ENCODE peak calls at places on chromosomes 16 and 17, in seven cellular contexts. M, K, L, Z, O, S and B are unnamed samples.

GRCh38 chr17:79929257-79930076 is 90.2 kb upstream of the CBX4 start:
- DNase-seq in M (no peak), K (no peak), L (no peak), Z (no peak), O (no peak), S (no peak), B (no peak)

GRCh38 chr16:22023505-22023904 is 15.6 kb downstream of the MOSMO start:
- DNase-seq in M (no peak), K (no peak), L (no peak), Z (no peak), O (no peak), S (no peak), B (no peak)

GRCh38 chr16:83336630-83337029 is 471.1 kb upstream of the HSBP1 start:
- DNase-seq in M (no peak), K (no peak), L (no peak), Z (no peak), O (no peak), S (no peak), B (no peak)

GRCh38 chr16:89122322-89122831 is 28.7 kb downstream of the ACSF3 start:
- DNase-seq in M (peak; percentile 84), K (no peak), L (peak; percentile 11), Z (no peak), O (no peak), S (peak; percentile 2), B (no peak)

GRCh38 chr17:49880291-49881053 is 32.6 kb upstream of the TAC4 start:
- DNase-seq in M (peak; percentile 81), K (peak; percentile 70), L (peak; percentile 96), Z (peak; percentile 84), O (peak; percentile 55), S (peak; percentile 76), B (peak; percentile 35)

GRCh38 chr17:29838961-29839360 is 91.1 kb downstream of the SSH2 start:
- DNase-seq in M (no peak), K (no peak), L (peak; percentile 53), Z (peak; percentile 16), O (no peak), S (peak; percentile 12), B (no peak)

GRCh38 chr16:17467923-17468540 is 2.7 kb downstream of the XYLT1 start:
- DNase-seq in M (peak; percentile 80), K (no peak), L (peak; percentile 77), Z (peak; percentile 29), O (peak; percentile 79), S (peak; percentile 44), B (no peak)

GRCh38 chr16:52584354-52584840 is 37.5 kb upstream of the TOX3 start:
- DNase-seq in M (no peak), K (no peak), L (no peak), Z (no peak), O (no peak), S (no peak), B (no peak)

GRCh38 chr17:8290043-8290442 is 1.6 kb downstream of the RANGRF start:
- DNase-seq in M (no peak), K (no peak), L (no peak), Z (no peak), O (no peak), S (no peak), B (no peak)

GRCh38 chr17:75843577-75844529 is at the start of gene UNC13D:
- DNase-seq in M (peak; percentile 70), K (no peak), L (no peak), Z (no peak), O (no peak), S (no peak), B (no peak)

GRCh38 chr17:69560987-69561441 is 146.5 kb downstream of the MAP2K6 start:
- DNase-seq in M (no peak), K (no peak), L (no peak), Z (no peak), O (peak; percentile 32), S (no peak), B (no peak)

GRCh38 chr17:33475594-33475993 is 182.5 kb upstream of the ASIC2 start:
- DNase-seq in M (no peak), K (no peak), L (no peak), Z (no peak), O (no peak), S (no peak), B (no peak)

GRCh38 chr17:55625516-55625915 is 97.1 kb downstream of the TMEM100 start:
- DNase-seq in M (no peak), K (no peak), L (no peak), Z (no peak), O (no peak), S (no peak), B (no peak)

GRCh38 chr17:33972756-33973155 is 282.3 kb upstream of the CCL2 start:
- DNase-seq in M (no peak), K (no peak), L (no peak), Z (no peak), O (no peak), S (no peak), B (no peak)

GRCh38 chr17:45302649-45303173 is 14.1 kb downstream of the MAP3K14 start:
- DNase-seq in M (no peak), K (no peak), L (no peak), Z (no peak), O (peak; percentile 52), S (no peak), B (no peak)

GRCh38 chr17:44269118-44269794 is 1.3 kb upstream of the SLC4A1 start:
- DNase-seq in M (no peak), K (no peak), L (no peak), Z (no peak), O (no peak), S (no peak), B (no peak)

GRCh38 chr17:82390860-82391435 is 19.4 kb downstream of the UTS2R start:
- DNase-seq in M (no peak), K (no peak), L (no peak), Z (no peak), O (no peak), S (no peak), B (no peak)

GRCh38 chr17:82391496-82392066 is 20.0 kb downstream of the UTS2R start:
- DNase-seq in M (no peak), K (no peak), L (no peak), Z (no peak), O (no peak), S (no peak), B (no peak)

GRCh38 chr17:82388922-82389283 is 17.3 kb downstream of the UTS2R start:
- DNase-seq in M (no peak), K (no peak), L (no peak), Z (no peak), O (no peak), S (no peak), B (no peak)

GRCh38 chr17:82389379-82389778 is 17.8 kb downstream of the UTS2R start:
- DNase-seq in M (no peak), K (no peak), L (no peak), Z (no peak), O (no peak), S (no peak), B (no peak)

DNA sequence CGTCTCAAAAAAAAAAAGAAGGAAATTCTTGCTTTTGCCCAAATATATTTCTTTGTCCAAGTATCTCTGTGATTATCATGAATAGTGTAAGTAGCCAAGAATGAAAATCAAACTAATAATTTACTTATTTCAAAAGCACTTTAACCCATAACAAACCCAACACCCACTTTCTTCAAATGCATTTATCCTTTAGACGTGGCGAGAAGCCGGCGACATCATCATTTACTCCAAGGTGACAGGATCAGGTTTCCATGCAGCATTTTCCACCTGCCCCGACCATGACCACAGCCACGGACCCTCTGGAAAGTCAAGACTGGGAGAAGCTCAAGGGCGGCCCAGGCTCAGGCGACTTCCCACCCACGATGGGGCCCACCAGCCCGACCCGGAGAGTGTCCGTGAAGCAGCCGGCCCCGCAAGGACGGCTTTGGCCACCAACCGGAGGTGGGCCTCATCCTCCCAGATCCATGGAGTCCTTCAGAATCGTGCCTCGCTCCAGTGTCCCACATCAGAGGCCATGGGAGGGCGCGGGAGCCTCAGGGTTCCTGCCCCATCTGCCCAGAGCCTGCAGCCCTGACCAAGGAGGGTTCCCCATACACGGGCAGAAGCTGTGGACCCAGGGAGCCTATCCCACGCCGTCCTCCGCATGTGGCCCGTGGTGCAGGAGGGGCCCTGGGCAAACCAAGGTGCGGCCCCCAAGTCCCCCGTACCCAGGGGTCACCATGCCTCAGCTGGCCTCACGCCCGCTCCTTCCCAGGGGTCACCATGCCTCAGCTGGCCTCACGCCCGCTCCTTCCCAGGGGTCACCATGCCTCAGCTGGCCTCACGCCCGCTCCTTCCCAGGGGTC is 18.7 kb downstream of the UTS2R start:
- DNase-seq in M (no peak), K (no peak), L (no peak), Z (no peak), O (no peak), S (no peak), B (no peak)
- TF ChIP-seq CTCF in M (no peak), K (no peak), L (no peak), Z (no peak), O (no peak), S (no peak), B (no peak)

GRCh38 chr16:86073103-86073625 is 174.2 kb downstream of the IRF8 start:
- DNase-seq in M (no peak), K (no peak), L (no peak), Z (no peak), O (no peak), S (no peak), B (no peak)
- TF ChIP-seq CTCF in M (no peak), K (no peak), L (no peak), Z (no peak), O (no peak), S (no peak), B (no peak)

DNA sequence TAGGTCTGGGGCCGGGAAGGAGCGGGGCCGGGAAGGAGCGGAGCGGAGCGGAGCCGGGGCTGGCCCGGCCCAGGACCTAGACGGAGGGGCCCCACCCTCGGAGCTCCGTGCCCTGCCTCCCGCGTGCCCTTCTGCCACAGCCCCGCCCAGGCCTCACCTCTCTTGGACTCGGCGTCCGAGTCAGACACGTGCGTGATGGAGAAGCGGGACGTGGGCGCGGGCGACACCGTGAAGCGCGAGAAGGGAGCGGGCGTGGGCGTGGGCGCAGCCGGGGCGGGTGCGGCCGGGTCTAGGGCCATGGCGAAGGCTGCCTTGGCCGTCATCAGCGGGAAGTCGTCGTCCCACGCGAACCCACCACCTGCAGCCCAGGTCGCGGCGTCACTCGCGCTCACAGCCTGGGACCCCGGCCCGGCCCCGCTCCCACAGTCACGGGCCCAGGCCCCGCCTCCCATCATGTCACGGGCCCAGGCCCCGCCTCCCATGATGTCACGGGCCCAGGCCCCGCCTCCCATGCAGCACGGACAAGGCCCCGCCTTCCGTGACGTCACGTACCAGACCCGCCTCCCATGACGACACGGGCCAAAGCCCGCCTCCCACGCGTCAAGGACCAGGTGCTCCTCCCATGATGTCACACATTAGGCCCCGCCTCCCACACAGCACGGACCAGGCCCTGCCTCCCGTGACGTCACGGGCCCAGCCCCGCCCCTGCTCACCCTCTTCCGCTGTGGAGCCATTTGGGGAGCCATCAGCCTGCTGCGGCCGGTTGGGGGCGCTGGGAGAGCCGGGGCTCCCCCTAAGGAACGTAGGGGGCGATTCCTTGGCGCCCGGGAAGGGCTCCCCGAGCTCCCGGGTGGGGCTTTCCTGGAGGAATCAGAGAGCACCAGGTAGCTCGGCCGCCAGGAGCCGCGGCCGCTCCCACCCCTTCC is 45.8 kb upstream of the PVALEF start:
- DNase-seq in M (peak; percentile 86), K (peak; percentile 99), L (peak; percentile 99), Z (peak; percentile 100), O (no peak), S (peak; percentile 71), B (peak; percentile 94)
- TF ChIP-seq CTCF in M (no peak), K (no peak), L (no peak), Z (peak; percentile 48), O (no peak), S (peak; percentile 18), B (no peak)

GRCh38 chr16:7021653-7022275 is 310.9 kb upstream of the RBFOX1 start:
- DNase-seq in M (no peak), K (no peak), L (no peak), Z (no peak), O (no peak), S (no peak), B (no peak)

GRCh38 chr16:7026639-7027038 is 306.0 kb upstream of the RBFOX1 start:
- DNase-seq in M (no peak), K (no peak), L (no peak), Z (no peak), O (no peak), S (no peak), B (no peak)

GRCh38 chr16:7025616-7026190 is 306.9 kb upstream of the RBFOX1 start:
- DNase-seq in M (peak; percentile 71), K (no peak), L (peak; percentile 40), Z (peak; percentile 63), O (peak; percentile 39), S (peak; percentile 63), B (peak; percentile 42)
- TF ChIP-seq CTCF in M (peak; percentile 39), K (no peak), L (peak; percentile 35), Z (peak; percentile 34), O (no peak), S (peak; percentile 64), B (no peak)